ENCODE peak calls at places on chromosomes 5 and 9, in nine cellular contexts. U, F, E, W, N, C, Q, R and X are unnamed samples.
A peak's percentile ranks its signal among the peaks of the same experiment; 100 is the strongest.

GRCh38 chr5:99005506-99005905 is 76.7 kb upstream of the CHD1 start:
- DNase-seq in U (no peak), F (no peak), E (no peak), W (no peak), N (no peak), C (no peak), Q (no peak), R (no peak), X (no peak)

GRCh38 chr9:124008307-124008854 is 3.2 kb upstream of the LHX2 start:
- DNase-seq in U (no peak), F (peak; percentile 28), E (peak; percentile 54), W (no peak), N (peak; percentile 10), C (no peak), Q (peak; percentile 76), R (peak; percentile 91), X (no peak)

GRCh38 chr9:86975086-86975485 is 27.8 kb upstream of the GAS1 start:
- DNase-seq in U (no peak), F (no peak), E (no peak), W (no peak), N (no peak), C (no peak), Q (no peak), R (no peak), X (no peak)

GRCh38 chr5:159923008-159923407 is 6.7 kb downstream of the ADRA1B start:
- DNase-seq in U (no peak), F (no peak), E (no peak), W (no peak), N (no peak), C (no peak), Q (no peak), R (no peak), X (no peak)

GRCh38 chr5:150731669-150732068 is 27.1 kb downstream of the DCTN4 start:
- DNase-seq in U (no peak), F (no peak), E (no peak), W (no peak), N (no peak), C (no peak), Q (no peak), R (no peak), X (no peak)

GRCh38 chr9:93582115-93582514 is 5.7 kb downstream of the PHF2 start:
- DNase-seq in U (peak; percentile 74), F (no peak), E (no peak), W (no peak), N (no peak), C (peak; percentile 24), Q (no peak), R (no peak), X (no peak)

GRCh38 chr5:31537856-31538255 is 5.8 kb downstream of the C5orf22 start:
- DNase-seq in U (no peak), F (no peak), E (no peak), W (no peak), N (no peak), C (no peak), Q (no peak), R (no peak), X (no peak)

GRCh38 chr5:150491876-150492275 is 16.1 kb upstream of the NDST1 start:
- DNase-seq in U (no peak), F (no peak), E (no peak), W (no peak), N (no peak), C (no peak), Q (no peak), R (no peak), X (no peak)

GRCh38 chr5:57338068-57338848 is 144.4 kb downstream of the ACTBL2 start:
- DNase-seq in U (peak; percentile 62), F (peak; percentile 62), E (peak; percentile 33), W (peak; percentile 55), N (peak; percentile 44), C (peak; percentile 50), Q (peak; percentile 82), R (peak; percentile 67), X (peak; percentile 46)

GRCh38 chr9:37902804-37903580 is 935 bp downstream of the SLC25A51 start:
- DNase-seq in U (peak; percentile 61), F (peak; percentile 50), E (no peak), W (peak; percentile 22), N (no peak), C (peak; percentile 76), Q (no peak), R (no peak), X (peak; percentile 54)

GRCh38 chr5:64635056-64635686 is 55.1 kb upstream of the SHISAL2B start:
- DNase-seq in U (peak; percentile 34), F (peak; percentile 54), E (peak; percentile 8), W (peak; percentile 46), N (peak; percentile 16), C (peak; percentile 31), Q (peak; percentile 54), R (peak; percentile 27), X (peak; percentile 47)

GRCh38 chr9:83220737-83221136 is 157.8 kb upstream of the RASEF start:
- DNase-seq in U (peak; percentile 65), F (peak; percentile 63), E (no peak), W (no peak), N (no peak), C (peak; percentile 84), Q (no peak), R (no peak), X (no peak)

GRCh38 chr5:76522103-76522942 is 100.9 kb downstream of the F2RL2 start:
- DNase-seq in U (peak; percentile 41), F (no peak), E (no peak), W (no peak), N (no peak), C (no peak), Q (no peak), R (no peak), X (no peak)

GRCh38 chr9:91187965-91188344 is 173.8 kb downstream of the AUH start:
- DNase-seq in U (no peak), F (no peak), E (no peak), W (no peak), N (no peak), C (peak; percentile 95), Q (no peak), R (no peak), X (no peak)

GRCh38 chr5:1376921-1377320 is 32.0 kb upstream of the CLPTM1L start:
- DNase-seq in U (no peak), F (no peak), E (no peak), W (no peak), N (no peak), C (no peak), Q (no peak), R (no peak), X (no peak)

GRCh38 chr9:13088734-13089427 is 190.6 kb downstream of the MPDZ start:
- DNase-seq in U (peak; percentile 76), F (peak; percentile 70), E (peak; percentile 79), W (no peak), N (peak; percentile 41), C (peak; percentile 62), Q (peak; percentile 89), R (peak; percentile 81), X (peak; percentile 45)

GRCh38 chr5:1119312-1119831 is 7.5 kb upstream of the SLC12A7 start:
- DNase-seq in U (no peak), F (no peak), E (no peak), W (no peak), N (no peak), C (no peak), Q (no peak), R (no peak), X (no peak)

GRCh38 chr5:68086857-68087256 is 128.7 kb upstream of the PIK3R1 start:
- DNase-seq in U (no peak), F (no peak), E (no peak), W (no peak), N (no peak), C (peak; percentile 94), Q (no peak), R (no peak), X (no peak)

GRCh38 chr5:135825373-135826220 is 8.9 kb upstream of the SLC25A48 start:
- DNase-seq in U (no peak), F (no peak), E (no peak), W (no peak), N (no peak), C (no peak), Q (no peak), R (peak; percentile 42), X (no peak)

GRCh38 chr9:129627556-129628492 is 1.9 kb downstream of the NTMT1 start:
- DNase-seq in U (no peak), F (no peak), E (no peak), W (no peak), N (no peak), C (peak; percentile 52), Q (no peak), R (no peak), X (no peak)

GRCh38 chr9:115758441-115758840 is 395.1 kb upstream of the PAPPA start:
- DNase-seq in U (no peak), F (no peak), E (no peak), W (no peak), N (no peak), C (no peak), Q (no peak), R (no peak), X (no peak)

GRCh38 chr5:127673401-127673800 is 24.5 kb downstream of the CTXN3 start:
- DNase-seq in U (no peak), F (peak; percentile 46), E (no peak), W (no peak), N (no peak), C (peak; percentile 38), Q (no peak), R (no peak), X (no peak)

GRCh38 chr9:137263506-137263905 is 8.4 kb downstream of the NELFB start:
- DNase-seq in U (no peak), F (no peak), E (no peak), W (no peak), N (no peak), C (no peak), Q (no peak), R (no peak), X (no peak)
- H3K4me3 ChIP-seq in U (no peak overlapping the region), F (no peak overlapping the region), E (no peak overlapping the region), W (no peak overlapping the region), N (no peak overlapping the region), C (no peak overlapping the region), Q (no peak overlapping the region), R (no peak overlapping the region), X (no peak overlapping the region)

GRCh38 chr5:82259172-82259800 is 18.9 kb downstream of the RPS23 start:
- DNase-seq in U (peak; percentile 13), F (peak; percentile 30), E (peak; percentile 30), W (peak; percentile 40), N (peak; percentile 18), C (peak; percentile 59), Q (peak; percentile 62), R (no peak), X (peak; percentile 41)
- TF ChIP-seq EZH2phosphoT487 in U (no peak), F (no peak), E (no peak), W (no peak), N (no peak), C (no peak), Q (no peak), R (no peak), X (no peak)

DNA sequence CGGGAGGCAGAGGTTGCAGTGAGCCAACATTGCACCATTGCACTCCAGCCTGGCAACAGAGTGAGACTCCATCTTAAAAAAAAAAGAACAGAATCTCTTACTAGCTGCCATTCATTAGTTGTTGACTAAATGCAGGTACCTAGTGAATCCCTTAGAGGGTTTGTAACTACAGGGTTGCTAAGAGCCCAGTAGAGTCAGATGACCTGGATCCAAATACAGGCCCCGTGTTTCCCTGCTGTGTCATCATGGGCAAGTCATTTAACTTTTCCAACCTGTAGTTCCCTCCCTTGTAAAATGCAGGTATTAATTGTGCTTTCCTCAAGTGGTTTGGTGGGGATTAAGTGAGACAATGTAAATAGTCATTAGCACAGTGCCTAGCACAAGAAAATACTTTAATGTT is 32.8 kb downstream of the PLAC8L1 start:
- DNase-seq in U (no peak), F (no peak), E (no peak), W (no peak), N (no peak), C (no peak), Q (peak; percentile 55), R (no peak), X (no peak)
- H3K4me3 ChIP-seq in U (no peak overlapping the region), F (no peak overlapping the region), E (no peak overlapping the region), W (no peak overlapping the region), N (no peak overlapping the region), C (no peak overlapping the region), Q (peak overlapping the region; percentile 49), R (no peak overlapping the region), X (no peak overlapping the region)

GRCh38 chr5:177064500-177065277 is 22.0 kb upstream of the FGFR4 start:
- DNase-seq in U (no peak), F (no peak), E (no peak), W (no peak), N (no peak), C (no peak), Q (no peak), R (no peak), X (no peak)
- TF ChIP-seq EZH2phosphoT487 in U (no peak), F (no peak), E (no peak), W (no peak), N (no peak), C (no peak), Q (no peak), R (no peak), X (no peak)